ENCODE peak calls at places on chromosomes 3 and 15, in four cellular contexts. X is heart left ventricle; R is CD8-positive, alpha-beta T cell; B is adipocyte. T is an unnamed sample.

GRCh38 chr3:138332472-138333073 is 2.9 kb upstream of the NME9 start:
- DNase-seq in X (no peak), R (no peak), B (peak; percentile 78), T (peak; percentile 18)

GRCh38 chr3:151197981-151198767 is 4.8 kb downstream of the GPR171 start:
- DNase-seq in X (no peak), R (no peak), B (peak; percentile 66), T (no peak)

GRCh38 chr15:77819841-77820728 is 187.4 kb upstream of the LINGO1 start:
- DNase-seq in X (peak; percentile 18), R (no peak), B (peak; percentile 48), T (no peak)

GRCh38 chr15:70636540-70637165 is 126.7 kb downstream of the UACA start:
- DNase-seq in X (no peak), R (no peak), B (peak; percentile 18), T (no peak)

GRCh38 chr3:31105438-31106077 is 211.1 kb upstream of the GADL1 start:
- DNase-seq in X (no peak), R (no peak), B (peak; percentile 74), T (no peak)

GRCh38 chr3:171028025-171028778 is 1.7 kb upstream of the SLC2A2 start:
- DNase-seq in X (peak; percentile 46), R (no peak), B (peak; percentile 81), T (peak; percentile 35)

GRCh38 chr3:196179380-196180308 is 31.6 kb downstream of the ZDHHC19 start:
- DNase-seq in X (no peak), R (peak; percentile 75), B (peak; percentile 45), T (peak; percentile 88)

GRCh38 chr3:12175844-12176453 is 17.2 kb upstream of the TIMP4 start:
- DNase-seq in X (peak; percentile 56), R (no peak), B (peak; percentile 77), T (no peak)

GRCh38 chr3:170641510-170642236 is 55.8 kb upstream of the SLC7A14 start:
- DNase-seq in X (no peak), R (no peak), B (no peak), T (no peak)

GRCh38 chr15:99253381-99254090 is 2.3 kb downstream of the LRRC28 start:
- DNase-seq in X (no peak), R (no peak), B (peak; percentile 18), T (no peak)

GRCh38 chr3:122743581-122744120 is 50.0 kb downstream of the HSPBAP1 start:
- DNase-seq in X (no peak), R (no peak), B (no peak), T (no peak)

GRCh38 chr3:159604151-159604581 is 384.5 kb upstream of the IL12A start:
- DNase-seq in X (peak; percentile 85), R (no peak), B (no peak), T (no peak)

GRCh38 chr3:64345351-64345750 is 120.1 kb upstream of the PRICKLE2 start:
- DNase-seq in X (no peak), R (no peak), B (peak; percentile 91), T (no peak)

GRCh38 chr3:72177075-72178050 is 392.4 kb upstream of the PROK2 start:
- DNase-seq in X (peak; percentile 69), R (no peak), B (peak; percentile 50), T (no peak)

GRCh38 chr3:46942481-46943236 is 33.9 kb downstream of the CCDC12 start:
- DNase-seq in X (no peak), R (no peak), B (no peak), T (no peak)

GRCh38 chr3:46944191-46944590 is 32.4 kb downstream of the CCDC12 start:
- DNase-seq in X (no peak), R (no peak), B (no peak), T (no peak)

GRCh38 chr3:46942079-46942478 is 34.5 kb downstream of the CCDC12 start:
- DNase-seq in X (no peak), R (no peak), B (no peak), T (no peak)

GRCh38 chr3:46946416-46946815 is 30.1 kb downstream of the CCDC12 start:
- DNase-seq in X (no peak), R (no peak), B (no peak), T (no peak)

GRCh38 chr3:46943237-46944187 is 33.0 kb downstream of the CCDC12 start:
- DNase-seq in X (peak; percentile 49), R (no peak), B (no peak), T (no peak)
- H3K4me3 ChIP-seq in X (no peak overlapping the region), R (no peak overlapping the region), B (no peak overlapping the region), T (no peak overlapping the region)

GRCh38 chr3:48034000-48034516 is 17.8 kb upstream of the MAP4 start:
- DNase-seq in X (no peak), R (no peak), B (peak; percentile 47), T (no peak)

GRCh38 chr3:48038971-48039481 is 22.8 kb upstream of the MAP4 start:
- DNase-seq in X (no peak), R (no peak), B (peak; percentile 38), T (no peak)

GRCh38 chr3:48042071-48042760 is 26.0 kb upstream of the MAP4 start:
- DNase-seq in X (no peak), R (no peak), B (no peak), T (no peak)

DNA sequence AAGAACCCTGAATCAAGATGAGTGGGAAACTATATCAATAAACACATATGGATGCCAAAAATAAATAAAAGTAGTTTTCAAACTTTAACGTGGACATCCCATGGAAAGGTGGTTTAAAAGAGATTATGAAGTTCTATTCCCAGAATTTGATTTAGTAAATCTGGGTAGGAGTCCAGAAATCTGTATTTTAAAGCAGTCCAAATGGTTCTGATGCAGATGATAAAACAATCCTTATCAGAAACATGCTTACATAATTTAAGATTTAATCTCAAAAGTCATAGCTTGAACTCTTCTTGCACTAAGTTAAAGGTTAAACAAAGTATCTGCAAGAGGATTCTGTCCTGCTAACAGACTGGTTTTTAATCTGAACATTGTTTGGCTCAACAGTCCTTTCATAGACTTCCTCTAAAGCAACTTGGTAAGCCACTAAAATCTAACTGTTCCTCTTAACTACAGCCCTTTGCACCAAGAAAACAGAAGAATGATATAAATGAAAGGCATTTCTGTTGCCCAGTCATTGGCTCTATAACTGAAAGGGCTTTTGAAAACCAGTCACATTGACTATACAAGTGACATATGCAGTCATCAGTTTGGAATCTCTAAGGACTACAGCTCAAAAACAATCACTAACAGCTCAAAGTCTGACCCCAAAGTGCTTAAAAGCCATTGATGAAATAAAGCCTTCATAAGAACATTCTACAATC is 23.4 kb upstream of the MAP4 start:
- DNase-seq in X (no peak), R (no peak), B (peak; percentile 76), T (no peak)
- H3K4me3 ChIP-seq in X (no peak overlapping the region), R (no peak overlapping the region), B (peak overlapping the region; percentile 45), T (no peak overlapping the region)

GRCh38 chr15:67968564-67969440 is 85.3 kb upstream of the PIAS1 start:
- DNase-seq in X (no peak), R (no peak), B (no peak), T (no peak)
- H3K4me3 ChIP-seq in X (peak overlapping the region; percentile 43), R (no peak overlapping the region), B (peak overlapping the region; percentile 75), T (no peak overlapping the region)

GRCh38 chr3:2096196-2096595 is 2.5 kb upstream of the CNTN4 start:
- DNase-seq in X (no peak), R (no peak), B (no peak), T (no peak)

GRCh38 chr3:2099779-2100191 is 1.1 kb downstream of the CNTN4 start:
- DNase-seq in X (no peak), R (no peak), B (no peak), T (no peak)

GRCh38 chr3:2099028-2099671 is 484 bp downstream of the CNTN4 start:
- DNase-seq in X (peak; percentile 9), R (no peak), B (no peak), T (no peak)

GRCh38 chr3:2098398-2099027 is at the start of gene CNTN4:
- DNase-seq in X (peak; percentile 56), R (no peak), B (peak; percentile 1), T (no peak)

DNA sequence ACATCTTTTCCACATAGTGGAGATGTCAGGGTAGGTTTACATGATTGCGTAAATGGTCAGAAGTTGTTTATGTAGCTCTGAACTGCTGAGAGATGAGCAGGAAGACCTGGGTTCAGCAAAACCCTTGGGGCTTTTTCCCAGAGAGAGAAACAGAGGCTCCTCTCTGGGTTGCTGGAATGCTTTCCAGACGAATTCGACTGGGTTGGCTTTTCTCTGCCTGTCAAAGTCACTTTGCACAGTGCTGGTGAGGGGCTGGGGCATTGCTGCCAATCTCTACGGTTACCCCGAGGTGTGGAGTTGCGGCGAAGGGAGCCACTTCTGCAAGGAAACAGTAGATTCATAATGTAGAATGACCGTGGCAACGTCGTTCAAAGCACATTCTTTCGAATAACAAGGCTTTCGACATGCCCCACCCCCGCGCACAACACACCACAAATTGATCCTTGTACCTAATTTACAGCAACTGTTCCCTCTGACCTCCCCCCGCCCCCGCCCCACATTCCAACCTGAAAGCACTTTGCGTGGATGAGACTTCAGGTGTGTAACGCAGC is 950 bp upstream of the CNTN4 start:
- DNase-seq in X (no peak), R (no peak), B (peak; percentile 1), T (no peak)
- H3K4me3 ChIP-seq in X (peak overlapping the region; percentile 34), R (no peak overlapping the region), B (no peak overlapping the region), T (no peak overlapping the region)

DNA sequence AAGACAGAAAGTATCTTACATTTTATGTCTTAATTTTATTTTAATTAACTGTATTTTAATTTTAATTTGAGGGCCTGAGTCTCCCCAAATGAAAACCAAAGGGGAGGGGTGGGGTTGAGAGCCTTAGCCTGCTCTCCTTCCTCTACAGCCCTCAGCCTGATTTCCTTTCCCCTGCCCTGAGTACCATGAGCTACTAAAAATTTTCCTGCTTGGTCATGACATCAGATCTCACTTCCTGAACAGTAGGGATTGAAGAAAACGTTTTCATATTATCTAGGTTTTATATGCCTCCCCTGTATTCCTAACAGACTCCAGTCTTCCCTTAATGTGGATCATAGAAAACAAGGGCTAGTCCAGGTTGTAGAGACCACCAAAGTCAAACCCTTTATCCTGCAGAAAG is 133.9 kb downstream of the MYLK start:
- DNase-seq in X (no peak), R (no peak), B (no peak), T (no peak)
- H3K4me3 ChIP-seq in X (no peak overlapping the region), R (no peak overlapping the region), B (peak overlapping the region; percentile 28), T (no peak overlapping the region)

GRCh38 chr15:43794269-43795037 is 2.3 kb downstream of the SERF2 start:
- DNase-seq in X (peak; percentile 25), R (no peak), B (no peak), T (no peak)

GRCh38 chr15:43791993-43792760 is at the start of gene SERF2:
- DNase-seq in X (peak; percentile 100), R (peak; percentile 99), B (peak; percentile 100), T (peak; percentile 98)

GRCh38 chr15:43792761-43793493 is 807 bp downstream of the SERF2 start:
- DNase-seq in X (peak; percentile 44), R (no peak), B (peak; percentile 61), T (peak; percentile 20)

GRCh38 chr15:43795197-43795596 is 3.1 kb downstream of the SERF2 start:
- DNase-seq in X (no peak), R (no peak), B (no peak), T (no peak)

DNA sequence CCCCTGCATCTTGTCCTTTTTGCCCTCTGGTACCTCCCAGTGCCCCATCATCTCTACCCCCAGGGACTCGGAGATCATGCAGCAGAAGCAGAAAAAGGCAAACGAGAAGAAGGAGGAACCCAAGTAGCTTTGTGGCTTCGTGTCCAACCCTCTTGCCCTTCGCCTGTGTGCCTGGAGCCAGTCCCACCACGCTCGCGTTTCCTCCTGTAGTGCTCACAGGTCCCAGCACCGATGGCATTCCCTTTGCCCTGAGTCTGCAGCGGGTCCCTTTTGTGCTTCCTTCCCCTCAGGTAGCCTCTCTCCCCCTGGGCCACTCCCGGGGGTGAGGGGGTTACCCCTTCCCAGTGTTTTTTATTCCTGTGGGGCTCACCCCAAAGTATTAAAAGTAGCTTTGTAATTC is 1.5 kb downstream of the SERF2 start:
- DNase-seq in X (no peak), R (no peak), B (no peak), T (no peak)
- H3K4me3 ChIP-seq in X (peak overlapping the region; percentile 69), R (peak overlapping the region; percentile 98), B (peak overlapping the region; percentile 98), T (peak overlapping the region; percentile 98)

T was measured in naive thymus-derived CD4-positive, alpha-beta T cell.